ENCODE peak calls at places on chromosomes 16 and 17, in six cellular contexts. M is GM12865, A is RWPE1, N is epithelial cell of proximal tubule, L is mesothelial cell of epicardium, X is Calu3. B is an unnamed sample.

GRCh38 chr17:32673964-32674363 is 187.2 kb downstream of the CDK5R1 start:
- DNase-seq in X (no peak), M (no peak), A (no peak), L (no peak), N (no peak), B (no peak)

GRCh38 chr17:33892677-33893076 is 362.4 kb upstream of the CCL2 start:
- DNase-seq in A (no peak), X (no peak), M (no peak), L (no peak), N (no peak), B (no peak)

GRCh38 chr16:56614549-56614991 is 6.2 kb downstream of the MT2A start:
- DNase-seq in N (peak), A (peak), M (peak), L (no peak), X (no peak), B (no peak)

GRCh38 chr17:57679356-57679755 is 65.7 kb downstream of the CCDC182 start:
- DNase-seq in N (no peak), A (no peak), L (peak), X (no peak), M (no peak), B (peak)

GRCh38 chr17:31778538-31778937 is 80.5 kb downstream of the COPRS start:
- DNase-seq in L (no peak), X (no peak), A (no peak), N (peak), M (no peak), B (no peak)

GRCh38 chr16:12697437-12697836 is 106.2 kb downstream of the CPPED1 start:
- DNase-seq in M (no peak), X (no peak), N (no peak), L (no peak), A (no peak), B (no peak)

GRCh38 chr17:67452681-67453554 is 75.8 kb downstream of the PITPNC1 start:
- DNase-seq in A (no peak), N (no peak), M (peak), L (no peak), X (no peak), B (no peak)

GRCh38 chr17:48951572-48951971 is 6.9 kb upstream of the SNF8 start:
- DNase-seq in L (no peak), M (no peak), N (no peak), X (no peak), A (no peak), B (no peak)

GRCh38 chr17:40547079-40547784 is 18.0 kb downstream of the CCR7 start:
- DNase-seq in L (peak), N (no peak), X (no peak), M (peak), A (peak), B (no peak)

GRCh38 chr17:50629902-50630301 is 4.8 kb upstream of the ABCC3 start:
- DNase-seq in A (no peak), L (no peak), N (no peak), X (no peak), M (no peak), B (no peak)

GRCh38 chr17:79006794-79007503 is 2.6 kb downstream of the CANT1 start:
- DNase-seq in M (no peak), N (no peak), A (no peak), L (no peak), X (no peak), B (no peak)

GRCh38 chr17:58576679-58577367 is 62.4 kb upstream of the MTMR4 start:
- DNase-seq in N (peak), X (no peak), M (peak), L (no peak), A (peak), B (no peak)

GRCh38 chr17:4033751-4034251 is 69.6 kb upstream of the ATP2A3 start:
- DNase-seq in A (no peak), M (no peak), L (no peak), X (no peak), N (no peak), B (no peak)

GRCh38 chr16:61362583-61362982 is 673.7 kb downstream of the CDH8 start:
- DNase-seq in X (no peak), L (no peak), M (no peak), A (no peak), N (no peak), B (no peak)

GRCh38 chr17:6642592-6642991 is 1.7 kb downstream of the TXNDC17 start:
- DNase-seq in A (peak), N (no peak), L (no peak), X (no peak), M (no peak), B (no peak)

DNA sequence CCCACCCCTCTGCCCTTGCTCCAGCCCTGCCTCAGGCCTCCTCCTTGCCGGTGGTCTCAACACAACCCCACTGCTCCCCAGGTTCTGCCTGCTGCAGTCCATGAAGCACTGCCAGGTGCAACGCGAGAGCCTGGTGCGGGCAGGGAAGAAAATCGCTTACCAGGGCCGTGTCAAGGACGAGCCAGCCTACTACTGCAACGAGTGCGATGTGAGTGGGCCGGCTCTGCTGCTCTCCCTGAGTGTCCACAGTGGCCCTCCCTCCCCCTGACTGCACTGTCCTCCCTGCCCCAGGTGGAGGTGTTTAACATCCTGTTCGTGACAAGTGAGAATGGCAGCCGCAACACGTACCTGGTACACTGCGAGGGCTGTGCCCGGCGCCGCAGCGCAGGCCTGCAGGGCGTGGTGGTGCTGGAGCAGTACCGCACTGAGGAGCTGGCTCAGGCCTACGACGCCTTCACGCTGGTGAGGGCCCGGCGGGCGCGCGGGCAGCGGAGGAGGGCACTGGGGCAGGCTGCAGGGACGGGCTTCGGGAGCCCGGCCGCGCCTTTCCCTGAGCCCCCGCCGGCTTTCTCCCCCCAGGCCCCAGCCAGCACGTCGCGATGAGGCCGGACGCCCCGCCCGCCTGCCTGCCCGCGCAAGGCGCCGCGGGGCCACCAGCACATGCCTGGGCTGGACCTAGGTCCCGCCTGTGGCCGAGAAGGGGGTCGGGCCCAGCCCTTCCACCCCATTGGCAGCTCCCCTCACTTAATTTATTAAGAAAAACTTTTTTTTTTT is 1.8 kb upstream of the TMEM88 start:
- DNase-seq in X (no peak), M (no peak), N (no peak), A (no peak), L (no peak), B (no peak)
- TF ChIP-seq CTCF in X (no peak), M (no peak), N (no peak), A (no peak), L (no peak), B (no peak)

GRCh38 chr17:37729905-37730304 is 15.0 kb downstream of the HNF1B start:
- DNase-seq in A (no peak), X (peak), M (no peak), L (no peak), N (no peak), B (no peak)

GRCh38 chr17:37726891-37727780 is 17.7 kb downstream of the HNF1B start:
- DNase-seq in N (no peak), A (no peak), M (no peak), X (peak), L (no peak), B (no peak)

GRCh38 chr17:37725601-37726146 is 19.2 kb downstream of the HNF1B start:
- DNase-seq in L (no peak), M (no peak), A (no peak), N (no peak), X (no peak), B (no peak)

GRCh38 chr17:37725021-37725585 is 19.8 kb downstream of the HNF1B start:
- DNase-seq in A (no peak), M (no peak), X (no peak), L (no peak), N (no peak), B (no peak)

DNA sequence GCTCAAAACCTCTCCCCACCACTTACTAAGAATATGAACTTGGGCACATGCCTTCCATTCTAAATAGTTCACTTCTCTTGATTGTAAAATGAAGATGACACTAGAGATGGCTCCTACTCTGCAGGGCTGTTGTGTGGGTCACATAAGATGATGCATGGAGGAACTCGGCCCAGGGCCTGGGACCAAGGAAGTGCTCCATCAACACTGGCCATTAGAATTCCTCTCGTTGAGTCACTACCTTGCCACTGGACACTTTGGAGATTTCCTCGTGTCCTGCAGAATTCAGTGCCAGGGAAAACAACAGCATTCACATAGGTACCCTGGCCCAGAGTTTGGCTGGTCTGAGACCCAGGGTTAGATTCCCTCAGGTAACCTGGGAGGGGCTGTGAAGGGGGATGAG is 18.6 kb downstream of the HNF1B start:
- DNase-seq in M (no peak), L (no peak), N (no peak), X (no peak), A (no peak), B (no peak)
- TF ChIP-seq CTCF in M (no peak), L (no peak), N (no peak), X (no peak), A (no peak), B (no peak)

GRCh38 chr16:85729907-85730465 is 20.9 kb downstream of the C16orf74 start:
- DNase-seq in N (no peak), M (no peak), A (no peak), L (no peak), X (no peak), B (no peak)

GRCh38 chr16:85731179-85731578 is 19.7 kb downstream of the C16orf74 start:
- DNase-seq in A (no peak), X (no peak), L (no peak), N (no peak), M (no peak), B (no peak)

GRCh38 chr16:85729452-85729851 is 21.4 kb downstream of the C16orf74 start:
- DNase-seq in A (no peak), N (no peak), L (no peak), M (no peak), X (no peak), B (no peak)

GRCh38 chr16:85724936-85725335 is 26.0 kb downstream of the C16orf74 start:
- DNase-seq in A (no peak), M (no peak), X (no peak), L (no peak), N (no peak), B (no peak)

DNA sequence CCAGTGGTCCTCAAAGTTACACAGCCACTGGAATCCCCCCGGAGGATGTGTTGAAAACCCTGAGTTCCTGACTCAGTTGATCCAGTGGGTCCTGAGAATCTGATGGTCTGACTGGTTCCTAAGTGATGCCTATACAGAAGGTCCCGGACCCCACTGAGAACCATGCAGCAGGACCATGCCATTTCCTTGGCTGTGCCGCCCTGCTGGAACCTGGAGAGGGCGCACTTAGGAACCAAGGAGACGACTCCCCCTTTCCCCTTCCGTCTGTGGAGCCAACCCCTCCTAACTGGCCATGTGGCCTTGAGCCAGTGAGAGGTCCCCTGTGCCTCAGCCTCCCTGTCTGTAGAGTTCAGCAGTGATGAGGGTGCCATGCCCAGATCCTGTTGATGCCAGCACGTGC is 22.0 kb downstream of the C16orf74 start:
- DNase-seq in X (no peak), N (no peak), M (no peak), A (no peak), L (no peak), B (no peak)
- TF ChIP-seq CTCF in X (no peak), N (peak), M (peak), A (no peak), L (no peak), B (peak)

DNA sequence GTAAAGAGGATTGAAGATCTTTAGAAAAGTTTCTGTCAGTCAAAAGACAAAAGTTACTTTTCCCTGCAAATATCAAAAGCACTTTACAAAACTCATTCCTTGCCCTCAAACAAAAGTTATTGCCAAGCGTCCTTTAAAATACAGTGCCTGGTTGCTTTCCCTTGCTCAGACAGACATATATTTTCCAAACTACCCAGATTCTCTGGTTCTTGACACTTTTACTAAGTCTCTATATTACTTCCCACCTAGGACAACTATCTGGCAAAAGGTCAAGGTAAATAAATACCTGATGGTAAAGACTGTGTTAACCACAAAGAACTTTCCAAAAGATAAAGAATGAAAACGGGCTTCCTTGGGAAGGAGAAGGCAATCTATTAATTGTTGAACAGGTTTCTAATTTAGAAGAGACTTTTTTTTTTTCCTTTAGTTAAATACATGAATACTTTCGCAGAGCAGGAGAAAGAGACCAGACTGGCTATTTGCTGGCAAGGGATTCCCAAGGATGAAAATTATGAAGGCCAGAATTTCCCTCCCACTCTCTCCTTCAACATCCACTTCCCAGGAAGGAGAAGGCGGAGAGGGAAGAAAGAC is 1.8 kb downstream of the HS3ST3A1 start:
- DNase-seq in M (no peak), A (no peak), N (no peak), L (no peak), X (no peak), B (no peak)
- TF ChIP-seq CTCF in M (no peak), A (no peak), N (no peak), L (no peak), X (no peak), B (no peak)

DNA sequence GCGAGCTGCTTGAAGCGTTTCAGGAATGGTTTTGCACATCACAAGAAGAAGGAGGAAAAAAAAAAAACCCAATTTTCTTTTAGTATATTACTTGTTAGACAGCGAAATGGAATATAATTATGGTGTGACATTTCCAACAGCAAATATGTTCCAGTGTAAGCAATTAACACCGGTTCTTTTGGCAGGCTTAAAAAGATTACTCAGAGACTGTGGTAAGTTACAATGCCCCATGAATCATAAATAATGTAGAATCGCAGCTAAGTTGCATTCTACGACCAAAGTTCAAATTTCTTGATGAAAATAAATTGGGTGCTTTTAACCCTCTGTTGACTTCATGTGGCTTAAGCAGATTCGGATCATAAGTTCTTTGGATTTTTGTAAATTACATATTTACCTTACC is 245.2 kb downstream of the XYLT1 start:
- DNase-seq in N (no peak), M (no peak), A (no peak), L (no peak), X (no peak), B (no peak)
- TF ChIP-seq CTCF in N (no peak), M (no peak), A (no peak), L (no peak), X (no peak), B (no peak)

GRCh38 chr16:28264656-28265055 is 27.7 kb upstream of the SBK1 start:
- DNase-seq in A (peak), X (peak), N (no peak), M (no peak), L (no peak), B (no peak)
- TF ChIP-seq CTCF in A (no peak), X (no peak), N (no peak), M (no peak), L (no peak), B (no peak)

DNA sequence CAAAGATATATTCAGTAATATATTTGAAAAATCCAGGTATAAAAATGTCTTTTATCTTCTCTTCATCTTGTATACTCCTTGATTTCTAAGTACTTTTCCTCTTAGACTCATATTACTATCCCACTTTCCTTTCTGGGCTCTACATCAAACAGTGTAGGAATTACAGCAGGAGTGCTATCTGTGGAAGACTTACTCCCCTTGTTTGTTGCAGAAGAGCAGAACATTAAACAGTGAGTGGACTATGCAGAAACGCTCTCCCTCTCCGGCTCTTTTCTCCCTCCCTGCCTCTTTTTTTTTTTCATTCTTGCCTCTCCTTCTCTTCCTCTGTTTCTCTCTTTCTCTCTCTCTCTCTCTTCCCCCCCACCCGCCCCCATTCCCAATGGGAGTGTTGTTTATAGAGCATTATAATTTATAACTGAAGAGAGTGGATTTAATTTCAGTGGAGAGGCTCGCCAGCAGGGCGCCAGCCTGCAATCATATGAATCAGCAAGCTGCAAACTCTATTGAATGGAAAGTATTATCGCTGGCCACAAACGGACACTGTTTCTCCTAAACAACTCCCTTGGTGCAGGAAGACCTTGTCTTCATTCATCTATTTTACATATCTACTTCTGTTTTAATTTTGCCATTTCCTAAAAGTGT is 242.3 kb upstream of the TBX2 start:
- DNase-seq in L (no peak), A (no peak), M (no peak), X (no peak), N (no peak), B (no peak)
- TF ChIP-seq CTCF in L (no peak), A (no peak), M (no peak), X (no peak), N (peak), B (peak)

DNA sequence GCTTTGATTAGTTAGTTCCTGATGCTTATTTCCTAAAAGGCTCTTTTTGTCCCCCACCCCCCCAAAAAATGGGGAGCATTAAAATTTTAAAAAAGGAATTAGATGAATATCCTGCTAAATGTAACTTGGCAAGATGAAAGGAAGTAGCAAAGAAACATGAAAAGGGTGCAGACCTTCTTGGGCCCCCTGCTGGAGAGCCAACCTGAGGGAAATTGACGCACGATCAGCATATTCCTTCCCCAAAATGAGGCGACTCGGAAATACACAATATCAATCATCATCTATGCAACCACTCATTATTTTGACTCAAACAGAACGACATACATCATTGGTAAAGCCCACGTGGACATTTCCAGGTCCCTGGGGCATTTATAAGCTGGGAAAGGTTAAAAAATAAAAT is 59.7 kb downstream of the GRIN2A start:
- DNase-seq in X (peak), A (peak), M (peak), N (no peak), L (peak), B (no peak)
- TF ChIP-seq CTCF in X (peak), A (no peak), M (peak), N (peak), L (peak), B (no peak)